ENCODE peak calls at places on chromosomes 1 and 21, in nine cellular contexts. B is natural killer cell, P is pancreas, I is endodermal cell, O is tibial artery, H is endothelial cell, E is A549, V is heart left ventricle, A is mesothelial cell of epicardium. W is an unnamed sample.

GRCh38 chr1:15953791-15954201 is 22.1 kb downstream of the ZBTB17 start:
- DNase-seq in B (no peak), P (no peak), I (no peak), O (no peak), H (no peak), E (no peak), V (no peak), A (no peak), W (no peak)

GRCh38 chr1:188763541-188763940 is 1714.1 kb downstream of the BRINP3 start:
- DNase-seq in B (no peak), P (no peak), I (no peak), O (no peak), H (no peak), E (no peak), V (no peak), A (no peak), W (no peak)

GRCh38 chr1:214603819-214604252 is 841 bp downstream of the CENPF start:
- DNase-seq in B (no peak), P (no peak), I (peak; percentile 67), O (no peak), H (no peak), E (no peak), V (no peak), A (no peak), W (no peak)

GRCh38 chr1:116298746-116299145 is 74.3 kb upstream of the ATP1A1 start:
- DNase-seq in B (no peak), P (no peak), I (no peak), O (no peak), H (no peak), E (no peak), V (no peak), A (no peak), W (no peak)

GRCh38 chr1:107681001-107681479 is 283.9 kb downstream of the VAV3 start:
- DNase-seq in B (no peak), P (no peak), I (no peak), O (no peak), H (no peak), E (no peak), V (no peak), A (no peak), W (no peak)

GRCh38 chr1:110021285-110021684 is 13.1 kb upstream of the STRIP1 start:
- DNase-seq in B (no peak), P (no peak), I (no peak), O (no peak), H (no peak), E (no peak), V (no peak), A (no peak), W (no peak)

GRCh38 chr1:181033128-181033798 is 520 bp upstream of the MR1 start:
- DNase-seq in B (peak; percentile 38), P (peak; percentile 39), I (no peak), O (peak; percentile 59), H (no peak), E (peak; percentile 29), V (peak; percentile 40), A (no peak), W (no peak)

GRCh38 chr1:200668514-200669313 is 993 bp downstream of the DDX59 start:
- DNase-seq in B (no peak), P (no peak), I (no peak), O (no peak), H (no peak), E (no peak), V (no peak), A (no peak), W (no peak)

GRCh38 chr1:201626629-201627275 is 87.8 kb downstream of the NAV1 start:
- DNase-seq in B (no peak), P (no peak), I (no peak), O (no peak), H (no peak), E (no peak), V (no peak), A (no peak), W (no peak)

GRCh38 chr1:19003371-19004290 is 47.2 kb upstream of the IFFO2 start:
- DNase-seq in B (no peak), P (no peak), I (no peak), O (no peak), H (no peak), E (no peak), V (no peak), A (no peak), W (peak; percentile 27)

GRCh38 chr21:32881458-32881857 is 109.9 kb upstream of the PAXBP1 start:
- DNase-seq in B (no peak), P (no peak), I (no peak), O (no peak), H (no peak), E (no peak), V (no peak), A (no peak), W (no peak)

GRCh38 chr1:155117610-155118009 is 10.1 kb upstream of the EFNA1 start:
- DNase-seq in B (no peak), P (no peak), I (no peak), O (no peak), H (no peak), E (no peak), V (no peak), A (no peak), W (no peak)

GRCh38 chr1:168561989-168562388 is 14.4 kb upstream of the XCL1 start:
- DNase-seq in B (no peak), P (no peak), I (no peak), O (no peak), H (no peak), E (no peak), V (no peak), A (no peak), W (no peak)

GRCh38 chr1:239389703-239390102 is 3.3 kb downstream of the CHRM3 start:
- DNase-seq in B (no peak), P (peak; percentile 44), I (no peak), O (no peak), H (no peak), E (no peak), V (no peak), A (no peak), W (no peak)

GRCh38 chr21:44681861-44682579 is at the start of gene KRTAP12-1:
- DNase-seq in B (no peak), P (no peak), I (no peak), O (no peak), H (no peak), E (no peak), V (no peak), A (no peak), W (peak; percentile 75)

GRCh38 chr1:26360807-26361604 is 7.1 kb upstream of the CRYBG2 start:
- DNase-seq in B (no peak), P (no peak), I (no peak), O (no peak), H (no peak), E (no peak), V (no peak), A (no peak), W (no peak)

DNA sequence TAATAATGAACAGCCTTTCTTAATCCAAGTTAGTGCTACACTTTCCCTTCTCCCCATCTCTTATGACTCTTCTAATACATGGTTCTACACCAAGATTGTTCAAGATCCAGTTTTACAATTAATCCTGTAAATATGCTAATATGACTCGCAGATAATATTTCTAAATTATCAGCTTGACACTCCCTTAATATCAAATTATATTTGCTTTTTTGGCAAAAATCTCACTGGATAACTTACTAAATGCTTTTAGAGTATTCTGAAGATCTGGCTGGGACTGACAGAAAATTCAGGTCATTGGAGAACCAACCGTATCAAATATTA is 24.4 kb upstream of the CR1L start:
- DNase-seq in B (no peak), P (no peak), I (no peak), O (no peak), H (no peak), E (no peak), V (no peak), A (no peak), W (no peak)
- TF ChIP-seq CTCF in B (no peak), P (no peak), I (no peak), O (no peak), H (peak; percentile 8), E (no peak), V (no peak), A (no peak), W (no peak)

GRCh38 chr1:223363057-223363855 is 720 bp downstream of the SUSD4 start:
- DNase-seq in B (no peak), P (peak; percentile 49), I (peak; percentile 80), O (no peak), H (peak; percentile 28), E (peak; percentile 12), V (peak; percentile 71), A (no peak), W (no peak)

GRCh38 chr1:223363856-223364684 is at the start of gene SUSD4:
- DNase-seq in B (no peak), P (peak; percentile 70), I (peak; percentile 87), O (no peak), H (peak; percentile 55), E (peak; percentile 27), V (no peak), A (peak; percentile 25), W (no peak)

GRCh38 chr1:223364685-223365382 is 858 bp upstream of the SUSD4 start:
- DNase-seq in B (no peak), P (peak; percentile 34), I (peak; percentile 88), O (no peak), H (peak; percentile 17), E (no peak), V (no peak), A (no peak), W (no peak)
- TF ChIP-seq CTCF in B (no peak), P (no peak), I (no peak), O (no peak), H (no peak), E (no peak), V (no peak), A (no peak), W (no peak)

GRCh38 chr1:47624531-47624930 is 186.7 kb downstream of the FOXD2 start:
- DNase-seq in B (no peak), P (peak; percentile 19), I (peak; percentile 91), O (peak; percentile 8), H (peak; percentile 15), E (no peak), V (no peak), A (no peak), W (peak; percentile 42)
- TF ChIP-seq CTCF in B (no peak), P (no peak), I (peak; percentile 93), O (no peak), H (no peak), E (no peak), V (peak; percentile 12), A (no peak), W (peak; percentile 20)

GRCh38 chr1:220094016-220094911 is at the start of gene IARS2:
- DNase-seq in B (peak; percentile 88), P (peak; percentile 88), I (peak; percentile 95), O (peak; percentile 86), H (peak; percentile 85), E (peak; percentile 87), V (peak; percentile 91), A (peak; percentile 88), W (peak; percentile 95)

GRCh38 chr1:220093361-220094015 is 444 bp upstream of the IARS2 start:
- DNase-seq in B (no peak), P (no peak), I (no peak), O (no peak), H (no peak), E (no peak), V (no peak), A (no peak), W (no peak)

GRCh38 chr1:220092694-220093093 is 1.2 kb upstream of the IARS2 start:
- DNase-seq in B (no peak), P (no peak), I (no peak), O (no peak), H (no peak), E (no peak), V (no peak), A (no peak), W (no peak)

GRCh38 chr1:220084460-220084859 is 5.1 kb downstream of the BPNT1 start:
- DNase-seq in B (no peak), P (no peak), I (no peak), O (no peak), H (no peak), E (no peak), V (no peak), A (no peak), W (no peak)

GRCh38 chr1:220089650-220090556 is at the start of gene BPNT1:
- DNase-seq in B (peak; percentile 96), P (peak; percentile 95), I (peak; percentile 98), O (peak; percentile 93), H (peak; percentile 93), E (peak; percentile 96), V (peak; percentile 94), A (peak; percentile 86), W (peak; percentile 95)
- TF ChIP-seq CTCF in B (no peak), P (no peak), I (peak; percentile 49), O (no peak), H (no peak), E (no peak), V (no peak), A (no peak), W (no peak)